ENCODE peak calls at places on chromosomes 5 and 9, in ten cellular contexts. S is hepatocyte; A is esophagus squamous epithelium; T is left ventricle myocardium inferior; P is OCI-LY7; J is ovary; G is PC-9; K is heart right ventricle; E is CD8-positive, alpha-beta memory T cell; V is MM.1S. M is an unnamed sample. For H3K9me3, the result is how much of the 10 kb centered on the place peaks cover.

GRCh38 chr9:126668058-126668457 is 54.3 kb downstream of the LMX1B start:
- DNase-seq in P (no peak), A (no peak), T (no peak), G (no peak), S (no peak), J (no peak), V (no peak), E (no peak), K (no peak), M (no peak)

GRCh38 chr5:90437663-90438062 is 28.1 kb upstream of the CETN3 start:
- DNase-seq in G (no peak), A (no peak), J (no peak), K (no peak), E (no peak), V (no peak), P (no peak), T (no peak), S (no peak), M (no peak)

GRCh38 chr5:95662946-95663345 is 16.4 kb downstream of the RFESD start:
- DNase-seq in A (no peak), K (no peak), T (no peak), V (no peak), P (no peak), J (no peak), S (no peak), E (no peak), G (no peak), M (no peak)

GRCh38 chr9:129498451-129499376 is 122.2 kb downstream of the C9orf50 start:
- DNase-seq in P (no peak), V (no peak), S (no peak), G (no peak), T (no peak), K (no peak), A (no peak), J (peak), E (no peak), M (no peak)

GRCh38 chr5:82793808-82794419 is 283.3 kb downstream of the TMEM167A start:
- DNase-seq in K (peak), S (no peak), P (peak), G (peak), A (no peak), V (peak), T (no peak), J (no peak), E (peak), M (peak)

GRCh38 chr9:4615251-4615650 is 46.8 kb upstream of the PLPP6 start:
- DNase-seq in E (no peak), S (no peak), K (no peak), P (no peak), A (no peak), G (no peak), J (no peak), V (no peak), T (no peak), M (no peak)

GRCh38 chr9:124766815-124767554 is 4.1 kb downstream of the NR6A1 start:
- DNase-seq in P (peak), V (peak), J (no peak), G (no peak), T (no peak), E (no peak), K (no peak), A (no peak), S (no peak), M (no peak)

GRCh38 chr5:56279979-56280378 is 46.8 kb upstream of the ANKRD55 start:
- DNase-seq in G (peak), J (no peak), E (no peak), A (no peak), S (no peak), K (no peak), V (no peak), T (no peak), P (no peak), M (peak)

GRCh38 chr9:89993678-89994630 is 389.1 kb downstream of the GADD45G start:
- DNase-seq in A (no peak), J (no peak), T (peak), E (no peak), K (peak), V (no peak), P (no peak), S (peak), G (no peak), M (no peak)

GRCh38 chr5:166251786-166252185 is 2039.7 kb upstream of the WWC1 start:
- DNase-seq in K (no peak), A (no peak), S (peak), G (no peak), P (no peak), V (no peak), T (no peak), J (no peak), E (no peak), M (no peak)
- H3K9me3 ChIP-seq in K (under half), A (under half), S (under half), G (under half), P (under half), V (under half), T (under half), J (under half), E (under half), M (under half)

DNA sequence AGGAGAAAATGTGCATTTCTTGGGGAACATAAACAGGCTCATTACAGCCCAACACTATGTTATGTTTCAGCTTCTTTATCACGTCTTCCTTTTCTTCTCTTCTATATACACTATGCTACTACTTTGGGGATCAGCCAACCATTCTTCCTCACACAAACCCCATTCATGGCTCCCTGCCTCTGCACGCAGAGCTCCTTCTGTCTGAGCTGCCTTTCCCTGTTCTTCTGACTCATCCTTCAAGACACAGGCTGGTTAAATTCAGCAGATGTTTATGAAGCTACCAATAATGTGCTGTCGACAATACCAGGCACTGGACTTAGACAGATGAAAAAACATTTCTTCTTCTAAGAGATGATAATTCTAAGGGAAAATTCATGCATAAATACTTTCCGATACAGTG is 102.5 kb upstream of the TXNDC8 start:
- DNase-seq in E (no peak), S (no peak), J (no peak), K (no peak), A (no peak), P (no peak), V (no peak), G (no peak), T (no peak), M (no peak)
- H3K27ac ChIP-seq in E (no peak), S (no peak), J (no peak), K (no peak), A (no peak), P (no peak), V (no peak), G (no peak), T (no peak), M (no peak)

GRCh38 chr5:150671509-150672236 is 10.6 kb downstream of the MYOZ3 start:
- DNase-seq in S (peak), G (no peak), P (no peak), V (no peak), E (peak), T (no peak), J (no peak), A (no peak), K (no peak), M (no peak)
- H3K4me3 ChIP-seq in S (peak), G (no peak), P (no peak), V (no peak), E (peak), T (peak), J (peak), A (peak), K (peak), M (peak)

GRCh38 chr5:10372726-10373709 is 19.5 kb downstream of the MARCHF6 start:
- DNase-seq in V (no peak), A (no peak), K (no peak), T (no peak), S (no peak), E (no peak), P (no peak), J (no peak), G (no peak), M (no peak)
- H3K9me3 ChIP-seq in V (under half), A (under half), K (under half), T (under half), S (under half), E (under half), P (under half), J (under half), G (under half), M (under half)

DNA sequence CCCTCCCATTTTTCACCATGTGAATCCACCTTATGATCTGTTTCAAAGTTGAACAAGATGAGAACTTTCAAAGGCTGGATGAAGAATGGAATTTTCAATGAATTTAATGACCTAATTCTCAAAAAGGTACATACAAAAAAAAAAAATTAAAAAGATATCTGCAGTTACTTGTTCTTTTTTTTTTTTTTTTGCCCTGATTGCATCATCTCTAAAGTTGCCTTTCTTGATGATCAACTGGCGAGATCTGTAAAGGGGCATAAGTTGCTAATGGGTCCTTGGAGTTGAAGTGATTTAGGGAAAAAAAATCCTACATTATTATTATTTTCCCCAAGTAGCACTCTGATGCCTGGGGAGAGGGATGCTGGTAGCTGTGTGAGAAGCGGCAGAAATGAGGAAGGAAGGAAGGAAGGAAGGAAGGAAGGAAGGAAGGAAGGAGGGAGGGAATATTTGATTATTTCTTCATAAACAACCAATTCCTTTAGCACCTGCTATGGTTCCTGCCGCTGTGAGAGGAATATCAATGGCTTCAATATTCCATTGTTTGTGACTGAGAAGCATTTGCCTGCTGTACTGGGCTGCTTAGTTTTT is 48.8 kb upstream of the CD180 start:
- DNase-seq in V (no peak), A (no peak), J (no peak), T (no peak), G (no peak), K (no peak), P (no peak), E (no peak), S (no peak), M (no peak)
- H3K27ac ChIP-seq in V (no peak), A (peak), J (no peak), T (peak), G (no peak), K (no peak), P (no peak), E (no peak), S (no peak), M (no peak)

GRCh38 chr5:176742246-176743105 is 67.9 kb upstream of the UNC5A start:
- DNase-seq in J (no peak), V (no peak), G (no peak), P (no peak), T (no peak), E (no peak), S (no peak), K (no peak), A (no peak), M (no peak)

GRCh38 chr5:176741566-176742211 is 68.7 kb upstream of the UNC5A start:
- DNase-seq in T (no peak), J (no peak), P (no peak), G (no peak), S (no peak), V (no peak), E (no peak), A (no peak), K (no peak), M (no peak)

GRCh38 chr5:176743828-176744583 is 66.4 kb upstream of the UNC5A start:
- DNase-seq in K (no peak), S (no peak), E (no peak), A (no peak), J (no peak), G (no peak), V (no peak), P (no peak), T (no peak), M (no peak)

GRCh38 chr5:176744584-176744965 is 65.8 kb upstream of the UNC5A start:
- DNase-seq in G (no peak), K (no peak), S (no peak), T (no peak), V (no peak), J (no peak), P (no peak), E (no peak), A (no peak), M (peak)

GRCh38 chr5:176743136-176743827 is 67.1 kb upstream of the UNC5A start:
- DNase-seq in J (no peak), A (no peak), K (no peak), T (no peak), G (no peak), V (no peak), S (peak), E (no peak), P (no peak), M (no peak)
- H3K4me3 ChIP-seq in J (no peak), A (peak), K (no peak), T (peak), G (no peak), V (no peak), S (no peak), E (no peak), P (no peak), M (peak)

GRCh38 chr5:12095808-12096281 is 191.6 kb upstream of the CTNND2 start:
- DNase-seq in P (no peak), K (no peak), G (no peak), V (no peak), T (no peak), E (no peak), J (no peak), S (no peak), A (no peak), M (no peak)

GRCh38 chr5:12099296-12099695 is 195.1 kb upstream of the CTNND2 start:
- DNase-seq in G (no peak), E (no peak), T (no peak), K (no peak), S (no peak), V (no peak), J (no peak), A (no peak), P (no peak), M (no peak)

DNA sequence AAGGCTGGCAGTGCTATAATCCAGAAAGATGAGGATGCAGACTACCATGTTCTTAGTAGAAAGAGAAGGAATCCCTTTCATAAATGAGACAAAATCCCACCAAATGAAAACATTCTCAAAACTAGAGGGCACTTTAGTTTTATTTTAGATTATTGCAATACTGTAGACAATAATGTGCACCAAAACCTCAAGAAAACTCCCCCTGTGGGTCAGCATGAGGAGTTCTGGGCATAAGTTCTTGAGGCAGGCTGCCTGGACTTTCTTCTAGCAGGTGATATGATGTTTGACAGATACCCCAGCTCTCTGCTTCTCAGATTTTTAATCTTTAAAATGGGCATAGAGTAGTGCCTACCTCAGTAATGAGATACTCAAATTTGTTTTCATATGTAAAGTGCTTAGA is 196.3 kb upstream of the CTNND2 start:
- DNase-seq in T (no peak), E (no peak), V (no peak), S (no peak), P (no peak), J (no peak), A (no peak), G (no peak), K (no peak), M (no peak)
- H3K9me3 ChIP-seq in T (under half), E (under half), V (under half), S (under half), P (under half), J (under half), A (under half), G (under half), K (under half), M (under half)

GRCh38 chr5:180098526-180098925 is 27.0 kb upstream of the RNF130 start:
- DNase-seq in A (no peak), S (no peak), J (no peak), P (no peak), T (no peak), K (no peak), V (no peak), G (no peak), E (no peak), M (no peak)

GRCh38 chr5:180095545-180095944 is 24.0 kb upstream of the RNF130 start:
- DNase-seq in E (no peak), A (no peak), K (no peak), J (no peak), T (no peak), V (no peak), G (no peak), S (no peak), P (no peak), M (no peak)

GRCh38 chr5:180097926-180098325 is 26.4 kb upstream of the RNF130 start:
- DNase-seq in K (no peak), J (no peak), E (no peak), V (no peak), T (no peak), G (no peak), P (no peak), S (no peak), A (no peak), M (no peak)

GRCh38 chr5:180097163-180097894 is 25.8 kb upstream of the RNF130 start:
- DNase-seq in S (no peak), E (no peak), T (no peak), A (no peak), G (no peak), J (no peak), K (no peak), V (no peak), P (no peak), M (no peak)

GRCh38 chr5:180096616-180097015 is 25.1 kb upstream of the RNF130 start:
- DNase-seq in S (no peak), K (no peak), J (no peak), G (no peak), A (no peak), V (no peak), E (no peak), P (no peak), T (no peak), M (no peak)
- H3K27ac ChIP-seq in S (no peak), K (no peak), J (no peak), G (no peak), A (no peak), V (no peak), E (no peak), P (no peak), T (no peak), M (no peak)

M was measured in iPS DF 6.9.